ENCODE peak calls at places on chromosome 7, in nine cellular contexts. V is NCI-H187; U is epithelial cell of prostate; O is NCI-H1092 treated with DMSO at 0.1 percent for 48 hours; X is activated CD8-positive, alpha-beta memory T cell treated with anti-CD3 and anti-CD28 coated beads, Interleukin-2, amount 10 ng/mL, durations not matched to agents 7 days and 5 days; G is NCI-H1436; C is mesenchymal stem cell; B is IMR-90; Z is cardiac fibroblast. P is an unnamed sample.

GRCh38 chr7:620052-620451 is 100.4 kb upstream of the PDGFA start:
- DNase-seq in V (no peak), U (no peak), O (no peak), X (no peak), G (no peak), C (peak), B (peak), Z (peak), P (peak)

GRCh38 chr7:100477871-100478248 is 1.2 kb downstream of the TSC22D4 start:
- DNase-seq in V (no peak), U (no peak), O (no peak), X (peak), G (no peak), C (no peak), B (no peak), Z (no peak), P (no peak)

GRCh38 chr7:151665363-151665762 is 145.7 kb upstream of the RHEB start:
- DNase-seq in V (no peak), U (no peak), O (no peak), X (no peak), G (no peak), C (peak), B (peak), Z (peak), P (peak)

GRCh38 chr7:71131753-71132520 is at the start of gene GALNT17:
- DNase-seq in V (no peak), U (no peak), O (no peak), X (no peak), G (no peak), C (no peak), B (no peak), Z (no peak), P (no peak)

GRCh38 chr7:7884855-7885254 is 83.7 kb upstream of the GLCCI1 start:
- DNase-seq in V (no peak), U (no peak), O (no peak), X (no peak), G (no peak), C (no peak), B (peak), Z (peak), P (no peak)

GRCh38 chr7:88311675-88312036 is 5.0 kb upstream of the STEAP4 start:
- DNase-seq in V (no peak), U (no peak), O (peak), X (no peak), G (no peak), C (no peak), B (no peak), Z (peak), P (peak)

GRCh38 chr7:105693576-105693975 is 112.3 kb upstream of the EFCAB10 start:
- DNase-seq in V (no peak), U (no peak), O (no peak), X (peak), G (no peak), C (no peak), B (no peak), Z (no peak), P (no peak)

GRCh38 chr7:36887235-36887634 is 162.9 kb upstream of the AOAH start:
- DNase-seq in V (peak), U (no peak), O (no peak), X (no peak), G (no peak), C (no peak), B (no peak), Z (no peak), P (no peak)

GRCh38 chr7:33733865-33734650 is 171.3 kb upstream of the BMPER start:
- DNase-seq in V (peak), U (no peak), O (peak), X (no peak), G (no peak), C (no peak), B (no peak), Z (peak), P (no peak)

GRCh38 chr7:135789431-135789830 is 40.8 kb upstream of the FAM180A start:
- DNase-seq in V (no peak), U (no peak), O (no peak), X (no peak), G (no peak), C (no peak), B (no peak), Z (no peak), P (no peak)

GRCh38 chr7:129896568-129897382 is 56.0 kb downstream of the UBE2H start:
- DNase-seq in V (no peak), U (no peak), O (no peak), X (no peak), G (no peak), C (no peak), B (peak), Z (no peak), P (no peak)

GRCh38 chr7:40211291-40212003 is 76.6 kb downstream of the SUGCT start:
- DNase-seq in V (no peak), U (no peak), O (no peak), X (no peak), G (no peak), C (no peak), B (peak), Z (peak), P (peak)

GRCh38 chr7:122137291-122138077 is 6.6 kb downstream of the AASS start:
- DNase-seq in V (no peak), U (no peak), O (no peak), X (no peak), G (no peak), C (peak), B (peak), Z (peak), P (peak)

GRCh38 chr7:134714791-134715190 is 64.6 kb upstream of the CALD1 start:
- DNase-seq in V (no peak), U (no peak), O (no peak), X (no peak), G (no peak), C (no peak), B (no peak), Z (no peak), P (no peak)

GRCh38 chr7:42242381-42242780 is 5.4 kb upstream of the GLI3 start:
- DNase-seq in V (no peak), U (no peak), O (no peak), X (no peak), G (no peak), C (no peak), B (no peak), Z (no peak), P (no peak)

GRCh38 chr7:32216759-32217158 is 146.6 kb upstream of the PDE1C start:
- DNase-seq in V (no peak), U (no peak), O (no peak), X (no peak), G (no peak), C (no peak), B (no peak), Z (no peak), P (no peak)

GRCh38 chr7:132760241-132760616 is 184.0 kb upstream of the PLXNA4 start:
- DNase-seq in V (no peak), U (no peak), O (no peak), X (no peak), G (no peak), C (no peak), B (no peak), Z (no peak), P (peak)

GRCh38 chr7:133570321-133570720 is 317.4 kb downstream of the EXOC4 start:
- DNase-seq in V (no peak), U (no peak), O (no peak), X (no peak), G (no peak), C (no peak), B (peak), Z (no peak), P (peak)

GRCh38 chr7:27064169-27064568 is 31.6 kb downstream of the HOXA1 start:
- DNase-seq in V (no peak), U (no peak), O (peak), X (no peak), G (no peak), C (no peak), B (no peak), Z (peak), P (peak)

GRCh38 chr7:69695998-69696657 is 97.9 kb downstream of the AUTS2 start:
- DNase-seq in V (no peak), U (no peak), O (no peak), X (peak), G (peak), C (no peak), B (no peak), Z (no peak), P (no peak)

GRCh38 chr7:26046150-26046549 is 105.8 kb upstream of the NFE2L3 start:
- DNase-seq in V (no peak), U (no peak), O (no peak), X (no peak), G (no peak), C (no peak), B (no peak), Z (no peak), P (no peak)

GRCh38 chr7:111320133-111320532 is 229.2 kb downstream of the LRRN3 start:
- DNase-seq in V (no peak), U (no peak), O (no peak), X (no peak), G (no peak), C (no peak), B (no peak), Z (no peak), P (no peak)

GRCh38 chr7:8086239-8086638 is 117.6 kb downstream of the GLCCI1 start:
- DNase-seq in V (no peak), U (no peak), O (no peak), X (no peak), G (no peak), C (no peak), B (no peak), Z (no peak), P (no peak)

GRCh38 chr7:102933763-102934162 is 21.0 kb downstream of the LRRC17 start:
- DNase-seq in V (no peak), U (peak), O (no peak), X (no peak), G (no peak), C (peak), B (peak), Z (peak), P (peak)

GRCh38 chr7:136953386-136953785 is 84.9 kb downstream of the CHRM2 start:
- DNase-seq in V (no peak), U (no peak), O (no peak), X (no peak), G (no peak), C (peak), B (peak), Z (peak), P (peak)

GRCh38 chr7:17501461-17502208 is 203.2 kb downstream of the AHR start:
- DNase-seq in V (no peak), U (no peak), O (no peak), X (no peak), G (no peak), C (no peak), B (peak), Z (peak), P (no peak)

GRCh38 chr7:30851651-30852359 is 59.8 kb upstream of the AQP1 start:
- DNase-seq in V (no peak), U (no peak), O (no peak), X (no peak), G (no peak), C (no peak), B (no peak), Z (no peak), P (no peak)

GRCh38 chr7:111409714-111410422 is 152.4 kb downstream of the IMMP2L start:
- DNase-seq in V (no peak), U (no peak), O (no peak), X (no peak), G (no peak), C (peak), B (peak), Z (peak), P (peak)